ENCODE peak calls at places on chromosomes 2 and 18, in six cellular contexts. One of them, this sample, is unnamed.

GRCh38 chr2:234969329-234970157 is 17.7 kb downstream of the SH3BP4 start:
- DNase-seq in WERI-Rb-1: no peak
- DNase-seq in cardiac muscle cell: no peak
- DNase-seq in keratinocyte: no peak
- DNase-seq in right lobe of liver: no peak
- DNase-seq in CD8-positive, alpha-beta T cell: no peak
- DNase-seq in this sample: no peak

GRCh38 chr2:237868631-237869356 is 9.4 kb downstream of the RAMP1 start:
- DNase-seq in CD8-positive, alpha-beta T cell: no peak
- DNase-seq in keratinocyte: no peak
- DNase-seq in cardiac muscle cell: no peak
- DNase-seq in WERI-Rb-1: no peak
- DNase-seq in right lobe of liver: no peak
- DNase-seq in this sample: peak; percentile 96

GRCh38 chr2:64989126-64989981 is at the start of gene SLC1A4:
- DNase-seq in WERI-Rb-1: peak; percentile 96
- DNase-seq in CD8-positive, alpha-beta T cell: peak; percentile 68
- DNase-seq in cardiac muscle cell: peak; percentile 92
- DNase-seq in right lobe of liver: peak; percentile 98
- DNase-seq in keratinocyte: no peak
- DNase-seq in this sample: peak; percentile 98

GRCh38 chr2:171858397-171858958 is 35.6 kb downstream of the SLC25A12 start:
- DNase-seq in CD8-positive, alpha-beta T cell: no peak
- DNase-seq in right lobe of liver: no peak
- DNase-seq in cardiac muscle cell: no peak
- DNase-seq in keratinocyte: no peak
- DNase-seq in WERI-Rb-1: no peak
- DNase-seq in this sample: peak; percentile 26

GRCh38 chr2:45069711-45070664 is 60.7 kb upstream of the SIX2 start:
- DNase-seq in right lobe of liver: no peak
- DNase-seq in WERI-Rb-1: peak; percentile 83
- DNase-seq in CD8-positive, alpha-beta T cell: no peak
- DNase-seq in keratinocyte: no peak
- DNase-seq in cardiac muscle cell: no peak
- DNase-seq in this sample: no peak

GRCh38 chr18:27685807-27686412 is 491.0 kb downstream of the CDH2 start:
- DNase-seq in CD8-positive, alpha-beta T cell: no peak
- DNase-seq in right lobe of liver: no peak
- DNase-seq in keratinocyte: no peak
- DNase-seq in cardiac muscle cell: peak; percentile 67
- DNase-seq in WERI-Rb-1: peak; percentile 43
- DNase-seq in this sample: peak; percentile 79

GRCh38 chr2:182240862-182241371 is 185.9 kb downstream of the PDE1A start:
- DNase-seq in cardiac muscle cell: peak; percentile 42
- DNase-seq in CD8-positive, alpha-beta T cell: no peak
- DNase-seq in WERI-Rb-1: peak; percentile 41
- DNase-seq in right lobe of liver: no peak
- DNase-seq in keratinocyte: no peak
- DNase-seq in this sample: peak; percentile 14

GRCh38 chr2:28102455-28102874 is 211.9 kb downstream of the BABAM2 start:
- DNase-seq in keratinocyte: no peak
- DNase-seq in CD8-positive, alpha-beta T cell: no peak
- DNase-seq in cardiac muscle cell: no peak
- DNase-seq in right lobe of liver: no peak
- DNase-seq in WERI-Rb-1: no peak
- DNase-seq in this sample: no peak

GRCh38 chr18:25278415-25278814 is 73.6 kb downstream of the ZNF521 start:
- DNase-seq in keratinocyte: no peak
- DNase-seq in CD8-positive, alpha-beta T cell: no peak
- DNase-seq in right lobe of liver: no peak
- DNase-seq in WERI-Rb-1: no peak
- DNase-seq in cardiac muscle cell: peak; percentile 7
- DNase-seq in this sample: no peak

GRCh38 chr2:28678175-28678855 is 73.3 kb upstream of the PPP1CB start:
- DNase-seq in CD8-positive, alpha-beta T cell: no peak
- DNase-seq in cardiac muscle cell: no peak
- DNase-seq in WERI-Rb-1: no peak
- DNase-seq in keratinocyte: no peak
- DNase-seq in right lobe of liver: no peak
- DNase-seq in this sample: no peak

GRCh38 chr2:3532941-3533340 is 13.6 kb upstream of the ADI1 start:
- DNase-seq in CD8-positive, alpha-beta T cell: no peak
- DNase-seq in cardiac muscle cell: no peak
- DNase-seq in keratinocyte: no peak
- DNase-seq in WERI-Rb-1: no peak
- DNase-seq in right lobe of liver: no peak
- DNase-seq in this sample: no peak

GRCh38 chr18:58447342-58448190 is 181.3 kb downstream of the ALPK2 start:
- DNase-seq in right lobe of liver: no peak
- DNase-seq in cardiac muscle cell: no peak
- DNase-seq in CD8-positive, alpha-beta T cell: no peak
- DNase-seq in WERI-Rb-1: no peak
- DNase-seq in keratinocyte: no peak
- DNase-seq in this sample: peak; percentile 82

GRCh38 chr18:23133860-23134779 is 1.2 kb upstream of the CABLES1 start:
- DNase-seq in CD8-positive, alpha-beta T cell: no peak
- DNase-seq in cardiac muscle cell: peak; percentile 38
- DNase-seq in right lobe of liver: peak; percentile 84
- DNase-seq in keratinocyte: no peak
- DNase-seq in WERI-Rb-1: peak; percentile 61
- DNase-seq in this sample: no peak

GRCh38 chr2:172113617-172114016 is 10.9 kb upstream of the DLX2 start:
- DNase-seq in WERI-Rb-1: no peak
- DNase-seq in right lobe of liver: no peak
- DNase-seq in cardiac muscle cell: no peak
- DNase-seq in keratinocyte: no peak
- DNase-seq in CD8-positive, alpha-beta T cell: no peak
- DNase-seq in this sample: no peak

GRCh38 chr2:62663443-62663842 is 42.1 kb upstream of the EHBP1 start:
- DNase-seq in right lobe of liver: no peak
- DNase-seq in keratinocyte: no peak
- DNase-seq in WERI-Rb-1: no peak
- DNase-seq in CD8-positive, alpha-beta T cell: no peak
- DNase-seq in cardiac muscle cell: no peak
- DNase-seq in this sample: no peak

GRCh38 chr2:209495855-209496585 is 72.2 kb downstream of the MAP2 start:
- DNase-seq in cardiac muscle cell: no peak
- DNase-seq in CD8-positive, alpha-beta T cell: no peak
- DNase-seq in right lobe of liver: no peak
- DNase-seq in keratinocyte: peak; percentile 67
- DNase-seq in WERI-Rb-1: no peak
- DNase-seq in this sample: peak; percentile 83

GRCh38 chr2:9897331-9897737 is 54.1 kb downstream of the TAF1B start:
- DNase-seq in keratinocyte: peak; percentile 75
- DNase-seq in CD8-positive, alpha-beta T cell: no peak
- DNase-seq in right lobe of liver: no peak
- DNase-seq in cardiac muscle cell: no peak
- DNase-seq in WERI-Rb-1: no peak
- DNase-seq in this sample: peak; percentile 56

GRCh38 chr2:177843188-177843587 is 229.4 kb downstream of the PDE11A start:
- DNase-seq in WERI-Rb-1: no peak
- DNase-seq in CD8-positive, alpha-beta T cell: no peak
- DNase-seq in right lobe of liver: no peak
- DNase-seq in keratinocyte: no peak
- DNase-seq in cardiac muscle cell: no peak
- DNase-seq in this sample: no peak

GRCh38 chr2:70887208-70887549 is 48.5 kb upstream of the ATP6V1B1 start:
- DNase-seq in keratinocyte: no peak
- DNase-seq in cardiac muscle cell: no peak
- DNase-seq in WERI-Rb-1: no peak
- DNase-seq in CD8-positive, alpha-beta T cell: no peak
- DNase-seq in right lobe of liver: no peak
- DNase-seq in this sample: no peak

GRCh38 chr2:230879271-230879882 is 14.6 kb downstream of the ITM2C start:
- DNase-seq in keratinocyte: no peak
- DNase-seq in CD8-positive, alpha-beta T cell: no peak
- DNase-seq in right lobe of liver: peak; percentile 27
- DNase-seq in cardiac muscle cell: no peak
- DNase-seq in WERI-Rb-1: no peak
- DNase-seq in this sample: peak; percentile 47

GRCh38 chr2:23497063-23497462 is 112.1 kb downstream of the KLHL29 start:
- DNase-seq in keratinocyte: no peak
- DNase-seq in CD8-positive, alpha-beta T cell: no peak
- DNase-seq in WERI-Rb-1: no peak
- DNase-seq in right lobe of liver: peak; percentile 22
- DNase-seq in cardiac muscle cell: no peak
- DNase-seq in this sample: peak; percentile 94

GRCh38 chr2:135113322-135113721 is 61.2 kb downstream of the RAB3GAP1 start:
- DNase-seq in WERI-Rb-1: no peak
- DNase-seq in CD8-positive, alpha-beta T cell: no peak
- DNase-seq in keratinocyte: no peak
- DNase-seq in cardiac muscle cell: no peak
- DNase-seq in right lobe of liver: no peak
- DNase-seq in this sample: no peak

GRCh38 chr18:76988827-76989646 is 143.5 kb downstream of the MBP start:
- DNase-seq in WERI-Rb-1: no peak
- DNase-seq in keratinocyte: no peak
- DNase-seq in right lobe of liver: peak; percentile 32
- DNase-seq in CD8-positive, alpha-beta T cell: no peak
- DNase-seq in cardiac muscle cell: no peak
- DNase-seq in this sample: no peak

GRCh38 chr2:179239194-179239593 is 25.4 kb downstream of the SESTD1 start:
- DNase-seq in right lobe of liver: no peak
- DNase-seq in keratinocyte: peak; percentile 9
- DNase-seq in WERI-Rb-1: no peak
- DNase-seq in CD8-positive, alpha-beta T cell: no peak
- DNase-seq in cardiac muscle cell: no peak
- DNase-seq in this sample: no peak

GRCh38 chr18:50659091-50660003 is 99.5 kb downstream of the MAPK4 start:
- DNase-seq in right lobe of liver: no peak
- DNase-seq in WERI-Rb-1: peak; percentile 77
- DNase-seq in keratinocyte: peak; percentile 4
- DNase-seq in cardiac muscle cell: peak; percentile 78
- DNase-seq in CD8-positive, alpha-beta T cell: no peak
- DNase-seq in this sample: no peak

GRCh38 chr2:222239945-222240675 is 58.7 kb downstream of the PAX3 start:
- DNase-seq in WERI-Rb-1: no peak
- DNase-seq in cardiac muscle cell: peak; percentile 76
- DNase-seq in keratinocyte: no peak
- DNase-seq in CD8-positive, alpha-beta T cell: no peak
- DNase-seq in right lobe of liver: no peak
- DNase-seq in this sample: no peak

GRCh38 chr2:58620127-58620526 is 379.0 kb upstream of the FANCL start:
- DNase-seq in CD8-positive, alpha-beta T cell: no peak
- DNase-seq in keratinocyte: no peak
- DNase-seq in right lobe of liver: no peak
- DNase-seq in WERI-Rb-1: no peak
- DNase-seq in cardiac muscle cell: no peak
- DNase-seq in this sample: no peak

GRCh38 chr2:197269173-197269572 is 41.4 kb downstream of the ANKRD44 start:
- DNase-seq in WERI-Rb-1: no peak
- DNase-seq in right lobe of liver: no peak
- DNase-seq in cardiac muscle cell: no peak
- DNase-seq in CD8-positive, alpha-beta T cell: no peak
- DNase-seq in keratinocyte: no peak
- DNase-seq in this sample: no peak

GRCh38 chr2:67846341-67847070 is 216.3 kb downstream of the C1D start:
- DNase-seq in keratinocyte: peak; percentile 73
- DNase-seq in cardiac muscle cell: peak; percentile 90
- DNase-seq in CD8-positive, alpha-beta T cell: no peak
- DNase-seq in WERI-Rb-1: peak; percentile 68
- DNase-seq in right lobe of liver: peak; percentile 85
- DNase-seq in this sample: peak; percentile 81

GRCh38 chr2:83459456-83459855 is 999.6 kb downstream of the SUCLG1 start:
- DNase-seq in WERI-Rb-1: no peak
- DNase-seq in cardiac muscle cell: no peak
- DNase-seq in CD8-positive, alpha-beta T cell: no peak
- DNase-seq in keratinocyte: no peak
- DNase-seq in right lobe of liver: no peak
- DNase-seq in this sample: no peak

GRCh38 chr18:2655954-2656236 is 369 bp downstream of the SMCHD1 start:
- DNase-seq in cardiac muscle cell: no peak
- DNase-seq in WERI-Rb-1: no peak
- DNase-seq in right lobe of liver: no peak
- DNase-seq in keratinocyte: no peak
- DNase-seq in CD8-positive, alpha-beta T cell: no peak
- DNase-seq in this sample: no peak

GRCh38 chr2:148644885-148645134 is 259 bp downstream of the EPC2 start:
- DNase-seq in right lobe of liver: no peak
- DNase-seq in cardiac muscle cell: no peak
- DNase-seq in keratinocyte: no peak
- DNase-seq in CD8-positive, alpha-beta T cell: no peak
- DNase-seq in WERI-Rb-1: no peak
- DNase-seq in this sample: no peak

GRCh38 chr18:8140841-8141501 is 468.3 kb upstream of the RAB12 start:
- DNase-seq in right lobe of liver: no peak
- DNase-seq in WERI-Rb-1: no peak
- DNase-seq in CD8-positive, alpha-beta T cell: no peak
- DNase-seq in cardiac muscle cell: no peak
- DNase-seq in keratinocyte: no peak
- DNase-seq in this sample: peak; percentile 45

GRCh38 chr2:42984617-42985016 is 192.2 kb upstream of the HAAO start:
- DNase-seq in keratinocyte: no peak
- DNase-seq in CD8-positive, alpha-beta T cell: no peak
- DNase-seq in WERI-Rb-1: no peak
- DNase-seq in cardiac muscle cell: no peak
- DNase-seq in right lobe of liver: no peak
- DNase-seq in this sample: no peak

DNA sequence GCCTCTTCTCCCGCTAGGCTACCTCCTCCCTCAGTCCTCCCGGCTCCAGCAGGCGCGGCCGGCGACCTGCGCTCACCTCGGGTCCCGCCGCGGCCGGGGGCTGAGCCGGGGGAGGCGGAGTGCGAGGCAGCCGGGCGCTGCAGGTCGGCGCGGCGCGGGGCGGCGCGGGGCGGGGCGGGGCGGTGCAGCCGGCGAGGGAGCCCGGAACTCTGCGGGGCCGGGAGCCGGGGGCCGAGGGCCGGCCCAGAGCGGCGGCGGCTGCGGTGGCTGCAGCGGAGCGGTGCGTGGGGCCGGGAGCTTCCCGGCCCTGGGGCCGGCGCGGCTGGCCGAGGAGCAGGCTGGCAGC is 437 bp downstream of the ACVR1 start:
- DNase-seq in WERI-Rb-1: peak; percentile 51
- DNase-seq in keratinocyte: no peak
- DNase-seq in CD8-positive, alpha-beta T cell: peak; percentile 50
- DNase-seq in right lobe of liver: peak; percentile 78
- DNase-seq in cardiac muscle cell: peak; percentile 76
- DNase-seq in this sample: no peak
- H3K27ac ChIP-seq in WERI-Rb-1: peak overlapping the region; percentile 78
- H3K27ac ChIP-seq in keratinocyte: peak overlapping the region; percentile 88
- H3K27ac ChIP-seq in CD8-positive, alpha-beta T cell: no peak overlapping the region
- H3K27ac ChIP-seq in right lobe of liver: peak overlapping the region; percentile 96
- H3K27ac ChIP-seq in cardiac muscle cell: peak overlapping the region; percentile 79
- H3K27ac ChIP-seq in this sample: peak overlapping the region; percentile 84

GRCh38 chr18:14963246-14963645 is 215.3 kb downstream of the ANKRD30B start:
- DNase-seq in right lobe of liver: no peak
- DNase-seq in keratinocyte: no peak
- DNase-seq in CD8-positive, alpha-beta T cell: no peak
- DNase-seq in cardiac muscle cell: no peak
- DNase-seq in WERI-Rb-1: no peak
- DNase-seq in this sample: no peak
- H3K9me3 ChIP-seq in right lobe of liver: no peaks in the 10 kb centered on the region
- H3K9me3 ChIP-seq in keratinocyte: peaks cover 2% of the 10 kb centered on the region
- H3K9me3 ChIP-seq in CD8-positive, alpha-beta T cell: no peaks in the 10 kb centered on the region
- H3K9me3 ChIP-seq in cardiac muscle cell: no peaks in the 10 kb centered on the region
- H3K9me3 ChIP-seq in WERI-Rb-1: no peaks in the 10 kb centered on the region
- H3K9me3 ChIP-seq in this sample: no peaks in the 10 kb centered on the region

GRCh38 chr2:40281021-40281940 is 170.6 kb downstream of the SLC8A1 start:
- DNase-seq in right lobe of liver: no peak
- DNase-seq in WERI-Rb-1: no peak
- DNase-seq in CD8-positive, alpha-beta T cell: no peak
- DNase-seq in keratinocyte: peak; percentile 66
- DNase-seq in cardiac muscle cell: peak; percentile 91
- DNase-seq in this sample: no peak
- H3K4me3 ChIP-seq in right lobe of liver: no peak overlapping the region
- H3K4me3 ChIP-seq in WERI-Rb-1: no peak overlapping the region
- H3K4me3 ChIP-seq in CD8-positive, alpha-beta T cell: no peak overlapping the region
- H3K4me3 ChIP-seq in keratinocyte: no peak overlapping the region
- H3K4me3 ChIP-seq in cardiac muscle cell: no peak overlapping the region
- H3K4me3 ChIP-seq in this sample: peak overlapping the region; percentile 9

GRCh38 chr2:88691339-88692183 is at the start of gene RPIA:
- DNase-seq in CD8-positive, alpha-beta T cell: peak; percentile 98
- DNase-seq in cardiac muscle cell: peak; percentile 99
- DNase-seq in right lobe of liver: peak; percentile 99
- DNase-seq in WERI-Rb-1: peak; percentile 98
- DNase-seq in keratinocyte: peak; percentile 83
- DNase-seq in this sample: peak; percentile 98
- H3K27ac ChIP-seq in CD8-positive, alpha-beta T cell: peak within 1 kb of the TSS; percentile 66
- H3K27ac ChIP-seq in cardiac muscle cell: peak within 1 kb of the TSS; percentile 82
- H3K27ac ChIP-seq in right lobe of liver: peak within 1 kb of the TSS; percentile 47
- H3K27ac ChIP-seq in WERI-Rb-1: peak within 1 kb of the TSS; percentile 53
- H3K27ac ChIP-seq in keratinocyte: peak within 1 kb of the TSS; percentile 90
- H3K27ac ChIP-seq in this sample: peak within 1 kb of the TSS; percentile 73

This sample was measured in osteoblast.